ENCODE peak calls at places on chromosome 18, in five cellular contexts. S is HCT116, N is HepG2, G is K562, O is SK-N-SH. A is an unnamed sample.

GRCh38 chr18:6139007-6139406 is 243.7 kb upstream of the TMEM200C start:
- DNase-seq in S (no peak), N (no peak), G (no peak), O (no peak), A (no peak)

GRCh38 chr18:4987452-4988405 is 209.3 kb downstream of the AKAIN1 start:
- DNase-seq in S (no peak), N (no peak), G (no peak), O (no peak), A (no peak)

GRCh38 chr18:45760443-45761036 is 36.6 kb downstream of the SLC14A1 start:
- DNase-seq in S (no peak), N (no peak), G (peak; percentile 8), O (no peak), A (peak; percentile 63)

GRCh38 chr18:49177812-49178211 is 227.0 kb upstream of the SMAD7 start:
- DNase-seq in S (no peak), N (peak; percentile 34), G (no peak), O (no peak), A (no peak)

GRCh38 chr18:76446746-76447267 is 48.2 kb downstream of the ZNF516 start:
- DNase-seq in S (no peak), N (no peak), G (no peak), O (no peak), A (no peak)

GRCh38 chr18:64165906-64166305 is 17.0 kb upstream of the LINC00305 start:
- DNase-seq in S (no peak), N (no peak), G (no peak), O (no peak), A (no peak)

GRCh38 chr18:56799756-56800155 is 148.6 kb downstream of the WDR7 start:
- DNase-seq in S (no peak), N (no peak), G (no peak), O (no peak), A (no peak)

GRCh38 chr18:42839408-42839807 is 276.1 kb downstream of the RIT2 start:
- DNase-seq in S (no peak), N (no peak), G (no peak), O (no peak), A (no peak)

GRCh38 chr18:78169487-78169886 is 810.1 kb upstream of the SALL3 start:
- DNase-seq in S (no peak), N (no peak), G (no peak), O (no peak), A (no peak)

GRCh38 chr18:65235966-65236634 is 514.7 kb upstream of the CDH7 start:
- DNase-seq in S (no peak), N (no peak), G (no peak), O (peak; percentile 7), A (no peak)

GRCh38 chr18:37565138-37565984 is at the start of gene CELF4:
- DNase-seq in S (no peak), N (no peak), G (no peak), O (peak; percentile 77), A (no peak)

GRCh38 chr18:37561986-37562385 is 3.6 kb downstream of the CELF4 start:
- DNase-seq in S (no peak), N (no peak), G (no peak), O (no peak), A (no peak)

GRCh38 chr18:37564796-37565137 is 831 bp downstream of the CELF4 start:
- DNase-seq in S (no peak), N (no peak), G (peak; percentile 49), O (peak; percentile 52), A (no peak)

GRCh38 chr18:37565985-37566478 is 434 bp upstream of the CELF4 start:
- DNase-seq in S (no peak), N (no peak), G (no peak), O (peak; percentile 95), A (peak; percentile 83)

GRCh38 chr18:37563810-37564511 is 1.6 kb downstream of the CELF4 start:
- DNase-seq in S (no peak), N (no peak), G (no peak), O (peak; percentile 56), A (no peak)
- TF ChIP-seq POLR2AphosphoS5 in S (no peak), N (no peak), G (no peak), O (no peak), A (no peak)

DNA sequence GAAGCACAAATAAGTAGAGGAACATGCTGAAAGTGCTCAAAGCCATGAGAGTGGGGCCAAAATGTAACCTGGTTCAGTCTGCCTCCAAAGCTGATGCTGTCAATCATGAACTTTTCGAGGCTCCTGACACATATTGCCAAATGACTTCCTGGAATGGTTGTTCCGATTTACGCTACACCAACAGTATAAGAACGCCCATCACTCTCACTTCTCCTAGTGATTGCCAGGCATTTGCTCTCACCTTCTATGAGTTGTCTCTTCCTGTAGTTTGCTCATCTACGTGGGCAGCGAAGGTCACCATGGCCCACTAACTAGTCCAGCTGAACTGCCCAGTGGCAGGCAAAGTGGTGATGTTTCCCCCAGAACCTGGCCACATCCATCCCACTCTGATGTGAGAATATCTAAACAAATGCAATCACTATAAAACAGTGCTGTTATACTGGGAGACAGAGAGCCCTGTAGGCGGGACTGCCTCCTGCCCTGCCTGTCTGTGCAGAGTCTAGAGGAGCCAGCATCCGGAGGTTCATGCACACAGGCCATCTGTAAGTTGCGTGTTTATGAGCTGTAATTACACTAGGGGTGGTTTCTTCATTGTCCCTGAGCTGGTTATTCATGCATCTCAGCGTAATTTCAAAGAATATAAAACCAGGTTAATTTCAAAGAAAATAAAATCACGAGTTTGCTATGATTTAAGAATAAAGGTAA is 8.8 kb upstream of the CABLES1 start:
- DNase-seq in S (no peak), N (no peak), G (no peak), O (no peak), A (no peak)
- TF ChIP-seq RAD21 in S (no peak), N (no peak), G (no peak), O (no peak), A (no peak)

GRCh38 chr18:23207191-23207955 is 72.1 kb downstream of the CABLES1 start:
- DNase-seq in S (peak; percentile 8), N (peak; percentile 13), G (peak; percentile 77), O (no peak), A (peak; percentile 55)

GRCh38 chr18:23203891-23204432 is 68.7 kb downstream of the CABLES1 start:
- DNase-seq in S (no peak), N (no peak), G (no peak), O (no peak), A (no peak)

GRCh38 chr18:23201741-23202140 is 66.5 kb downstream of the CABLES1 start:
- DNase-seq in S (no peak), N (no peak), G (no peak), O (no peak), A (no peak)

GRCh38 chr18:23205980-23206379 is 70.7 kb downstream of the CABLES1 start:
- DNase-seq in S (no peak), N (no peak), G (no peak), O (no peak), A (no peak)

GRCh38 chr18:23204589-23205235 is 69.4 kb downstream of the CABLES1 start:
- DNase-seq in S (no peak), N (no peak), G (no peak), O (no peak), A (no peak)
- TF ChIP-seq POLR2AphosphoS5 in S (no peak), N (no peak), G (no peak), O (no peak), A (no peak)

GRCh38 chr18:59516356-59517155 is 157.5 kb upstream of the LMAN1 start:
- DNase-seq in S (no peak), N (peak; percentile 94), G (peak; percentile 54), O (peak; percentile 45), A (no peak)

GRCh38 chr18:59520569-59520968 is 161.5 kb upstream of the LMAN1 start:
- DNase-seq in S (no peak), N (no peak), G (no peak), O (no peak), A (no peak)

GRCh38 chr18:59518705-59519104 is 159.6 kb upstream of the LMAN1 start:
- DNase-seq in S (no peak), N (no peak), G (no peak), O (peak; percentile 41), A (no peak)

GRCh38 chr18:59515147-59515546 is 156.1 kb upstream of the LMAN1 start:
- DNase-seq in S (no peak), N (no peak), G (no peak), O (no peak), A (no peak)

GRCh38 chr18:59517446-59518171 is 158.5 kb upstream of the LMAN1 start:
- DNase-seq in S (no peak), N (peak; percentile 8), G (no peak), O (peak; percentile 70), A (peak; percentile 59)
- TF ChIP-seq RAD21 in S (no peak), N (no peak), G (no peak), O (peak; percentile 28), A (no peak)

GRCh38 chr18:54263904-54264336 is 5.4 kb upstream of the POLI start:
- DNase-seq in S (no peak), N (peak; percentile 29), G (no peak), O (no peak), A (no peak)
- TF ChIP-seq POLR2AphosphoS5 in S (no peak), N (no peak), G (no peak), O (no peak), A (no peak)

GRCh38 chr18:38981382-38981781 is 1415.8 kb upstream of the CELF4 start:
- DNase-seq in S (no peak), N (no peak), G (no peak), O (no peak), A (no peak)
- TF ChIP-seq RAD21 in S (no peak), N (no peak), G (no peak), O (no peak), A (no peak)

GRCh38 chr18:58299936-58300335 is 255.9 kb downstream of the NEDD4L start:
- DNase-seq in S (no peak), N (no peak), G (no peak), O (no peak), A (no peak)
- TF ChIP-seq POLR2AphosphoS5 in S (no peak), N (no peak), G (no peak), O (no peak), A (no peak)

GRCh38 chr18:57837917-57838548 is 34.9 kb upstream of the ATP8B1 start:
- DNase-seq in S (no peak), N (no peak), G (no peak), O (no peak), A (no peak)
- TF ChIP-seq RAD21 in S (no peak), N (no peak), G (no peak), O (no peak), A (no peak)